ENCODE peak calls at places on chromosomes 13 and 19, in four cellular contexts. S is neuronal stem cell, K is H9, E is H1. T is an unnamed sample.
A peak's percentile ranks its signal among the peaks of the same experiment; 100 is the strongest.

GRCh38 chr13:27797228-27797624 is 4.9 kb downstream of the GSX1 start:
- DNase-seq in K (peak; percentile 80), S (peak; percentile 64), E (no peak), T (no peak)

GRCh38 chr19:16851031-16851712 is 22.0 kb downstream of the SIN3B start:
- DNase-seq in S (no peak), K (no peak), E (no peak), T (no peak)

GRCh38 chr13:42119875-42120274 is 71.4 kb downstream of the DGKH start:
- DNase-seq in E (no peak), S (no peak), K (no peak), T (no peak)

GRCh38 chr19:18708452-18709231 is 25.2 kb downstream of the CRTC1 start:
- DNase-seq in S (no peak), K (no peak), E (no peak), T (no peak)

GRCh38 chr13:80363890-80364503 is 23.1 kb upstream of the SPRY2 start:
- DNase-seq in K (no peak), E (no peak), S (no peak), T (no peak)

GRCh38 chr13:35857769-35858168 is 273.4 kb downstream of the DCLK1 start:
- DNase-seq in K (peak; percentile 76), E (peak; percentile 73), S (peak; percentile 35), T (no peak)

GRCh38 chr13:108070925-108071324 is 144.4 kb downstream of the LIG4 start:
- DNase-seq in E (no peak), S (no peak), K (no peak), T (no peak)

GRCh38 chr13:102580552-102581169 is 16.1 kb upstream of the TPP2 start:
- DNase-seq in K (no peak), E (no peak), S (peak; percentile 65), T (peak; percentile 57)

GRCh38 chr19:4369888-4370260 is 26.5 kb downstream of the MPND start:
- DNase-seq in K (peak; percentile 73), E (no peak), S (no peak), T (peak; percentile 26)

GRCh38 chr19:5292843-5293606 is 47.6 kb downstream of the PTPRS start:
- DNase-seq in S (peak; percentile 80), E (peak; percentile 51), K (peak; percentile 86), T (peak; percentile 50)

GRCh38 chr13:51687928-51688714 is 103.9 kb downstream of the WDFY2 start:
- DNase-seq in K (no peak), E (no peak), S (no peak), T (no peak)

GRCh38 chr19:5356428-5356827 is 15.8 kb upstream of the PTPRS start:
- DNase-seq in S (no peak), E (no peak), K (no peak), T (peak; percentile 39)

GRCh38 chr19:45071545-45071938 is 4.7 kb downstream of the ZNF296 start:
- DNase-seq in K (no peak), E (no peak), S (no peak), T (no peak)

GRCh38 chr13:28475916-28476725 is 18.8 kb downstream of the FLT1 start:
- DNase-seq in E (no peak), K (no peak), S (no peak), T (peak; percentile 80)

GRCh38 chr13:49240017-49240416 is 7.7 kb upstream of the CDADC1 start:
- DNase-seq in E (no peak), S (no peak), K (no peak), T (peak; percentile 71)

GRCh38 chr13:93496985-93497673 is 270.5 kb downstream of the GPC6 start:
- DNase-seq in S (no peak), K (no peak), E (no peak), T (no peak)

GRCh38 chr13:95275322-95276118 is 25.7 kb downstream of the ABCC4 start:
- DNase-seq in E (no peak), K (no peak), S (no peak), T (peak; percentile 17)

GRCh38 chr13:107113387-107113786 is 545.5 kb upstream of the ARGLU1 start:
- DNase-seq in E (no peak), S (no peak), K (no peak), T (no peak)

GRCh38 chr13:26255717-26256277 is 1.9 kb downstream of the CDK8 start:
- DNase-seq in E (no peak), S (no peak), K (no peak), T (no peak)

GRCh38 chr19:58044391-58044790 is 10.6 kb downstream of the ZSCAN1 start:
- DNase-seq in S (no peak), E (no peak), K (no peak), T (no peak)

GRCh38 chr13:93039131-93039530 is 187.5 kb upstream of the GPC6 start:
- DNase-seq in K (no peak), E (no peak), S (no peak), T (no peak)

GRCh38 chr19:13187419-13187818 is 37.2 kb downstream of the IER2 start:
- DNase-seq in E (no peak), K (no peak), S (no peak), T (no peak)

GRCh38 chr19:13190781-13191540 is 40.8 kb downstream of the IER2 start:
- DNase-seq in K (no peak), S (no peak), E (no peak), T (peak; percentile 34)

DNA sequence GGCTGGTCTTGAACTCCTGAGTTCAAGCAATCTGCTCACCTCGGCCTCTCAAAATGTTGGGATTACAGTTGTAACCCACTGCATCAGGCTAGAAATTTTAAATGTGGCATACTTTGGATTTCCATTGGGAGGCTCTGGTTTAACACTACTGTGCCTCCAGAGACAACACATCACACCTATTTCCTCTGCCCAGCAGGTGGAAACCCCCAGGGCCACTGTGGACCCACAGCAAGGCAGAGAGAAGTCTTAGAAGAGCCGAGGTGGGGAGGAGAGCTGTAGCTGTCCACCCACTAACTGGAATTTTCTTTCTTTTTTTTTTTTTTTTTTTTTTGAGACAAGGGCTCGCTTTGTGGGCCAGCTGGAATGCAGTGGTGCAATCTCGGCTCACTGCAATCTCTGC is 39.4 kb downstream of the IER2 start:
- DNase-seq in K (no peak), E (no peak), S (no peak), T (peak; percentile 11)
- H3K4me1 ChIP-seq in K (no peaks in the 10 kb centered on the region), E (no peaks in the 10 kb centered on the region), S (no peaks in the 10 kb centered on the region), T (no peaks in the 10 kb centered on the region)

GRCh38 chr19:48999481-49000325 is 6.0 kb downstream of the RUVBL2 start:
- DNase-seq in K (peak; percentile 90), S (peak; percentile 65), E (peak; percentile 59), T (peak; percentile 74)
- H3K27ac ChIP-seq in K (no peak overlapping the region), S (no peak overlapping the region), E (no peak overlapping the region), T (no peak overlapping the region)

GRCh38 chr19:38674388-38675133 is 27.1 kb downstream of the ACTN4 start:
- DNase-seq in S (no peak), K (no peak), E (no peak), T (peak; percentile 94)
- H2BK12ac ChIP-seq in S (no peak overlapping the region), K (peak overlapping the region; percentile 29), E (peak overlapping the region; percentile 45), T (no peak overlapping the region)

GRCh38 chr19:39645800-39646411 is 9.8 kb upstream of the LGALS16 start:
- DNase-seq in E (no peak), K (no peak), S (peak; percentile 38), T (peak; percentile 25)
- H3K4me1 ChIP-seq in E (no peaks in the 10 kb centered on the region), K (no peaks in the 10 kb centered on the region), S (no peaks in the 10 kb centered on the region), T (no peaks in the 10 kb centered on the region)

DNA sequence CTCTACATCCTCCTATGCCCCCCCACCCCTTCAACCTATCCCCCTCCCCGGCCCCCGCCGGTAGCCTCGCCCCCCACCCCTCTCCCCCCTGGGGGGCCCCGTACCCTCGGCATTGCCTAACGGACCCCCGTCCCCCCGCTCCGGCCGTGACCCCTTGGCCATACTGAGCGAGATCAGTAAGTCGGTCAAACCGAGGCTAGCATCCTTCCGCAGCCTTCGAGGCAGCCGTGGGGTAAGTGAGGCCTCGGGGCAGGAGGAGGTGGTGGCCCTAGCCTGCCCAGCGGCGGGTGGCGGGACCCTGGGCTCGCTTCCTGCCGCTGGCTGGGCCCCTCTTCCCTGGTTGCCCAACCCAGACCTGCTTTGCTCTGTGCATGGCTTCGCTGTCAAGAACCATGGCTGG is 6.5 kb downstream of the TRIP10 start:
- DNase-seq in K (no peak), E (no peak), S (no peak), T (no peak)
- H3K27ac ChIP-seq in K (no peak overlapping the region), E (no peak overlapping the region), S (no peak overlapping the region), T (no peak overlapping the region)

GRCh38 chr13:46340631-46341111 is 46.4 kb downstream of the RUBCNL start:
- DNase-seq in E (no peak), K (no peak), S (no peak), T (peak; percentile 35)
- H2BK12ac ChIP-seq in E (no peak overlapping the region), K (no peak overlapping the region), S (no peak overlapping the region), T (no peak overlapping the region)

GRCh38 chr13:40273173-40274000 is 393.1 kb downstream of the FOXO1 start:
- DNase-seq in E (no peak), K (no peak), S (no peak), T (no peak)
- H3K4me1 ChIP-seq in E (no peaks in the 10 kb centered on the region), K (peaks cover 6% of the 10 kb centered on the region), S (no peaks in the 10 kb centered on the region), T (peaks cover 16% of the 10 kb centered on the region)

GRCh38 chr19:46220038-46220615 is 9.4 kb upstream of the IGFL1 start:
- DNase-seq in K (no peak), S (no peak), E (no peak), T (no peak)

GRCh38 chr19:46221152-46221551 is 8.4 kb upstream of the IGFL1 start:
- DNase-seq in K (no peak), S (no peak), E (no peak), T (no peak)

GRCh38 chr19:46225558-46226004 is 4.0 kb upstream of the IGFL1 start:
- DNase-seq in K (no peak), S (peak; percentile 33), E (no peak), T (no peak)

GRCh38 chr19:46224773-46225172 is 4.8 kb upstream of the IGFL1 start:
- DNase-seq in S (no peak), K (no peak), E (no peak), T (peak; percentile 85)

GRCh38 chr19:46221981-46222610 is 7.4 kb upstream of the IGFL1 start:
- DNase-seq in S (no peak), K (peak; percentile 70), E (no peak), T (peak; percentile 59)
- H3K27ac ChIP-seq in S (no peak overlapping the region), K (no peak overlapping the region), E (no peak overlapping the region), T (no peak overlapping the region)